ENCODE peak calls at places on chromosomes 13 and 19, in six cellular contexts. V is MM.1S, T is GM23248, Z is neural progenitor cell, K is OCI-LY7, E is IMR-90. Q is an unnamed sample. For H4K20me1, the result is how much of the 10 kb centered on the place peaks cover.

GRCh38 chr13:50208826-50209335 is 193.6 kb downstream of the KCNRG start:
- DNase-seq in Z (peak), K (peak), E (peak), V (no peak), T (peak), Q (peak)

GRCh38 chr13:82747948-82748347 is 1134.3 kb downstream of the SLITRK1 start:
- DNase-seq in T (peak), E (peak), K (no peak), V (no peak), Z (no peak), Q (peak)

GRCh38 chr19:50720181-50720920 is 749 bp upstream of the SHANK1 start:
- DNase-seq in Z (no peak), V (no peak), T (peak), K (peak), E (no peak), Q (no peak)

GRCh38 chr19:6458695-6459355 is 767 bp downstream of the SLC25A23 start:
- DNase-seq in E (no peak), Z (peak), K (peak), T (peak), V (no peak), Q (peak)

GRCh38 chr19:1811942-1812425 is at the start of gene ATP8B3:
- DNase-seq in T (no peak), Z (no peak), V (no peak), E (no peak), K (no peak), Q (no peak)

GRCh38 chr13:33321686-33322473 is 36.3 kb upstream of the STARD13 start:
- DNase-seq in Z (no peak), V (no peak), K (no peak), T (peak), E (peak), Q (no peak)

GRCh38 chr13:50060718-50061117 is 45.5 kb downstream of the KCNRG start:
- DNase-seq in T (no peak), E (no peak), K (no peak), Z (no peak), V (no peak), Q (no peak)

GRCh38 chr19:50777830-50778303 is 7.6 kb downstream of the GPR32 start:
- DNase-seq in Z (peak), E (peak), V (no peak), T (peak), K (no peak), Q (no peak)

GRCh38 chr19:41916033-41916424 is 12.2 kb downstream of the ERFL start:
- DNase-seq in E (no peak), Z (no peak), K (no peak), T (no peak), V (no peak), Q (no peak)

GRCh38 chr13:106911602-106912001 is 343.7 kb upstream of the ARGLU1 start:
- DNase-seq in V (no peak), E (no peak), T (no peak), Z (no peak), K (no peak), Q (no peak)

GRCh38 chr19:46786236-46787039 is 2.0 kb downstream of the SLC1A5 start:
- DNase-seq in Z (peak), T (peak), K (peak), E (peak), V (peak), Q (peak)

GRCh38 chr19:42380155-42380554 is 9.9 kb downstream of the CNFN start:
- DNase-seq in K (no peak), T (no peak), E (no peak), Z (no peak), V (no peak), Q (no peak)

GRCh38 chr19:1264801-1265610 is 4.1 kb upstream of the CIRBP start:
- DNase-seq in T (peak), K (peak), Z (peak), E (peak), V (no peak), Q (peak)

GRCh38 chr13:23992722-23993438 is 95.6 kb upstream of the C1QTNF9B start:
- DNase-seq in T (no peak), E (no peak), Z (no peak), K (no peak), V (no peak), Q (no peak)

GRCh38 chr19:15210323-15210774 is 9.6 kb upstream of the NOTCH3 start:
- DNase-seq in V (no peak), T (peak), E (peak), K (no peak), Z (no peak), Q (peak)

GRCh38 chr13:36174923-36175322 is 39.4 kb downstream of the SOHLH2 start:
- DNase-seq in E (no peak), V (no peak), Z (no peak), K (no peak), T (no peak), Q (no peak)

GRCh38 chr13:98173431-98173921 is 3.6 kb downstream of the RNF113B start:
- DNase-seq in K (no peak), V (no peak), Z (peak), T (peak), E (peak), Q (peak)

GRCh38 chr13:49220035-49220855 is at the start of gene MLNR:
- DNase-seq in V (no peak), T (peak), Z (peak), K (no peak), E (no peak), Q (no peak)

GRCh38 chr19:46378268-46378667 is 31.4 kb downstream of the PPP5C start:
- DNase-seq in T (peak), V (no peak), K (no peak), Z (no peak), E (peak), Q (no peak)

GRCh38 chr19:1324792-1325567 is 39.3 kb downstream of the EFNA2 start:
- DNase-seq in T (peak), E (peak), Z (no peak), V (no peak), K (no peak), Q (peak)

GRCh38 chr19:31058676-31059075 is 290.6 kb downstream of the TSHZ3 start:
- DNase-seq in T (no peak), E (no peak), K (no peak), V (no peak), Z (no peak), Q (no peak)

GRCh38 chr13:108227651-108228272 is 9.6 kb downstream of the ABHD13 start:
- DNase-seq in E (peak), V (peak), Z (peak), T (peak), K (peak), Q (peak)

GRCh38 chr13:76813874-76814273 is 72.3 kb downstream of the KCTD12 start:
- DNase-seq in Z (no peak), T (no peak), E (no peak), K (no peak), V (peak), Q (no peak)

GRCh38 chr13:85520445-85520844 is 278.8 kb downstream of the SLITRK6 start:
- DNase-seq in T (no peak), E (peak), K (no peak), Z (no peak), V (no peak), Q (peak)

GRCh38 chr13:107817652-107818287 is 397.6 kb downstream of the LIG4 start:
- DNase-seq in Z (peak), K (no peak), V (no peak), T (no peak), E (no peak), Q (no peak)

GRCh38 chr19:40601061-40601973 is at the start of gene LTBP4:
- DNase-seq in K (no peak), E (no peak), Z (peak), V (peak), T (peak), Q (no peak)

GRCh38 chr19:40604647-40605200 is 3.6 kb downstream of the LTBP4 start:
- DNase-seq in T (no peak), Z (peak), K (peak), V (peak), E (no peak), Q (peak)

GRCh38 chr19:40605201-40605971 is 4.2 kb downstream of the LTBP4 start:
- DNase-seq in T (peak), E (peak), V (peak), Z (peak), K (peak), Q (peak)

GRCh38 chr19:40603071-40603718 is 2.0 kb downstream of the LTBP4 start:
- DNase-seq in Z (peak), E (peak), K (no peak), T (peak), V (no peak), Q (peak)

GRCh38 chr19:40603719-40604646 is 2.8 kb downstream of the LTBP4 start:
- DNase-seq in E (peak), Z (peak), T (peak), K (peak), V (peak), Q (peak)
- H2AFZ ChIP-seq in E (peak), Z (no peak), T (peak), K (no peak), V (peak), Q (peak)

GRCh38 chr13:58300224-58300623 is 668.7 kb downstream of the PCDH17 start:
- DNase-seq in E (no peak), V (no peak), K (no peak), T (no peak), Z (no peak), Q (no peak)
- H4K20me1 ChIP-seq in E (under half), V (under half), K (under half), T (under half), Z (under half), Q (under half)

GRCh38 chr19:8396563-8397203 is 6.5 kb downstream of the RAB11B start:
- DNase-seq in E (peak), T (peak), V (peak), K (peak), Z (peak), Q (peak)
- H2AFZ ChIP-seq in E (peak), T (no peak), V (no peak), K (no peak), Z (no peak), Q (no peak)

GRCh38 chr19:10874019-10874418 is 2.7 kb downstream of the CARM1 start:
- DNase-seq in K (no peak), E (no peak), Z (no peak), T (no peak), V (no peak), Q (peak)

GRCh38 chr19:10882108-10882457 is 10.7 kb downstream of the CARM1 start:
- DNase-seq in Z (no peak), K (no peak), T (no peak), E (no peak), V (no peak), Q (no peak)

GRCh38 chr19:10881403-10882107 is 10.2 kb downstream of the CARM1 start:
- DNase-seq in T (no peak), K (no peak), V (no peak), E (no peak), Z (peak), Q (no peak)

GRCh38 chr19:10876459-10877240 is 5.3 kb downstream of the CARM1 start:
- DNase-seq in K (no peak), Z (no peak), E (no peak), T (peak), V (no peak), Q (no peak)

DNA sequence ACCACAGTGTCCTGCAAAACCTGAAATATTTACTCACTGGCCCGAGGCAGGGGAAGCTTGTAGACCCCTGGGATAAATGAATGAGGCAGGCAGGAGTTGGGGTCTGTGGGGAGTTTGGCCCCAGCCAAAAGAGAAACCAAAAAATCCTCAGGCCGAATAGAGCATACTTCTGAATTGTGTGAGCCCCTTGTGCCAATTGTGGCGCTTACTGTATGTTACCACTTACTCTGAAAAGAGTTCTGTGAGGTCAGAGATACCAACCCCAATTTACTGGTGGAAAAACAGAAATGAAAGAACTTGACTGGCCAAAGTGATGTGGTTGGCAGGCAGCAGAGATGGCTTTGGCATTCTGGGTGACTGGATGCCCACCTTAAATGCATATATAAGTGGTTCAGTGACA is 6.9 kb downstream of the CARM1 start:
- DNase-seq in T (no peak), V (peak), K (peak), Z (no peak), E (no peak), Q (no peak)
- H4K20me1 ChIP-seq in T (under half), V (under half), K (under half), Z (half or more), E (half or more), Q (under half)

GRCh38 chr13:81493144-81493543 is 1152.2 kb upstream of the SPRY2 start:
- DNase-seq in E (no peak), K (no peak), T (no peak), Z (no peak), V (no peak), Q (no peak)

GRCh38 chr13:81488021-81488420 is 1147.1 kb upstream of the SPRY2 start:
- DNase-seq in K (no peak), Z (no peak), T (no peak), V (no peak), E (no peak), Q (no peak)

GRCh38 chr13:81487151-81487550 is 1146.2 kb upstream of the SPRY2 start:
- DNase-seq in V (peak), K (no peak), E (no peak), Z (peak), T (no peak), Q (peak)
- H2AFZ ChIP-seq in V (no peak), K (no peak), E (no peak), Z (no peak), T (no peak), Q (peak)

GRCh38 chr13:114035186-114035582 is 61.3 kb upstream of the C13orf46 start:
- DNase-seq in Z (no peak), K (no peak), T (no peak), E (no peak), V (no peak), Q (no peak)
- H4K20me1 ChIP-seq in Z (under half), K (under half), T (under half), E (half or more), V (under half), Q (under half)

GRCh38 chr13:39415403-39415802 is 187.6 kb downstream of the LHFPL6 start:
- DNase-seq in K (peak), E (peak), T (peak), V (no peak), Z (peak), Q (peak)
- H2AFZ ChIP-seq in K (no peak), E (no peak), T (no peak), V (no peak), Z (no peak), Q (no peak)